ENCODE peak calls at places on chromosomes 13 and 19, in five cellular contexts. One of them, this sample, is unnamed.
A peak's percentile ranks its signal among the peaks of the same experiment; 100 is the strongest.

GRCh38 chr13:110565296-110565695 is 3.8 kb upstream of the RAB20 start:
- DNase-seq in cardiac muscle cell: no peak
- DNase-seq in CD4-positive, alpha-beta T cell: no peak
- DNase-seq in NCI-H1105: no peak
- DNase-seq in stimulated activated CD8-positive, alpha-beta memory T cell treated with anti-CD3 and anti-CD28 coated beads, Interleukin-12 subunit alpha, Interleukin-12 subunit beta, amount 100 ng/mL, for 4 hours: no peak
- DNase-seq in this sample: no peak

GRCh38 chr13:42272776-42273175 is 824 bp downstream of the AKAP11 start:
- DNase-seq in cardiac muscle cell: no peak
- DNase-seq in CD4-positive, alpha-beta T cell: no peak
- DNase-seq in NCI-H1105: no peak
- DNase-seq in stimulated activated CD8-positive, alpha-beta memory T cell treated with anti-CD3 and anti-CD28 coated beads, Interleukin-12 subunit alpha, Interleukin-12 subunit beta, amount 100 ng/mL, for 4 hours: no peak
- DNase-seq in this sample: no peak

GRCh38 chr19:54383330-54383729 is 18.6 kb upstream of the LAIR1 start:
- DNase-seq in cardiac muscle cell: no peak
- DNase-seq in CD4-positive, alpha-beta T cell: no peak
- DNase-seq in NCI-H1105: no peak
- DNase-seq in stimulated activated CD8-positive, alpha-beta memory T cell treated with anti-CD3 and anti-CD28 coated beads, Interleukin-12 subunit alpha, Interleukin-12 subunit beta, amount 100 ng/mL, for 4 hours: no peak
- DNase-seq in this sample: no peak

GRCh38 chr19:33532859-33533455 is 11.4 kb upstream of the PEPD start:
- DNase-seq in cardiac muscle cell: no peak
- DNase-seq in CD4-positive, alpha-beta T cell: no peak
- DNase-seq in NCI-H1105: no peak
- DNase-seq in stimulated activated CD8-positive, alpha-beta memory T cell treated with anti-CD3 and anti-CD28 coated beads, Interleukin-12 subunit alpha, Interleukin-12 subunit beta, amount 100 ng/mL, for 4 hours: no peak
- DNase-seq in this sample: no peak

GRCh38 chr13:110047511-110047910 is 259.4 kb downstream of the COL4A1 start:
- DNase-seq in cardiac muscle cell: peak; percentile 42
- DNase-seq in CD4-positive, alpha-beta T cell: no peak
- DNase-seq in NCI-H1105: peak; percentile 94
- DNase-seq in stimulated activated CD8-positive, alpha-beta memory T cell treated with anti-CD3 and anti-CD28 coated beads, Interleukin-12 subunit alpha, Interleukin-12 subunit beta, amount 100 ng/mL, for 4 hours: no peak
- DNase-seq in this sample: peak; percentile 99

GRCh38 chr19:5093953-5094718 is 125.2 kb downstream of the KDM4B start:
- DNase-seq in cardiac muscle cell: no peak
- DNase-seq in CD4-positive, alpha-beta T cell: no peak
- DNase-seq in NCI-H1105: no peak
- DNase-seq in stimulated activated CD8-positive, alpha-beta memory T cell treated with anti-CD3 and anti-CD28 coated beads, Interleukin-12 subunit alpha, Interleukin-12 subunit beta, amount 100 ng/mL, for 4 hours: no peak
- DNase-seq in this sample: no peak

GRCh38 chr13:106599875-106600797 is 32.2 kb upstream of the ARGLU1 start:
- DNase-seq in cardiac muscle cell: no peak
- DNase-seq in CD4-positive, alpha-beta T cell: no peak
- DNase-seq in NCI-H1105: no peak
- DNase-seq in stimulated activated CD8-positive, alpha-beta memory T cell treated with anti-CD3 and anti-CD28 coated beads, Interleukin-12 subunit alpha, Interleukin-12 subunit beta, amount 100 ng/mL, for 4 hours: no peak
- DNase-seq in this sample: peak; percentile 82

GRCh38 chr19:8515317-8515716 is 1.4 kb upstream of the ZNF414 start:
- DNase-seq in cardiac muscle cell: no peak
- DNase-seq in CD4-positive, alpha-beta T cell: peak; percentile 69
- DNase-seq in NCI-H1105: no peak
- DNase-seq in stimulated activated CD8-positive, alpha-beta memory T cell treated with anti-CD3 and anti-CD28 coated beads, Interleukin-12 subunit alpha, Interleukin-12 subunit beta, amount 100 ng/mL, for 4 hours: peak; percentile 13
- DNase-seq in this sample: no peak